ENCODE peak calls at places on chromosomes 7 and 10, in eight cellular contexts. N, F, G, Y, S, W, Z and U are unnamed samples.

GRCh38 chr10:80447618-80448190 is 6.4 kb upstream of the TSPAN14 start:
- DNase-seq in N (no peak), F (no peak), G (no peak), Y (no peak), S (no peak), W (no peak), Z (no peak), U (no peak)

GRCh38 chr10:103449208-103450144 is 2.7 kb downstream of the CALHM2 start:
- DNase-seq in N (no peak), F (no peak), G (no peak), Y (no peak), S (no peak), W (no peak), Z (no peak), U (no peak)

GRCh38 chr10:71053169-71053895 is 159.0 kb upstream of the UNC5B start:
- DNase-seq in N (no peak), F (no peak), G (no peak), Y (no peak), S (peak; percentile 3), W (no peak), Z (no peak), U (no peak)

GRCh38 chr7:24715661-24716479 is 41.4 kb downstream of the GSDME start:
- DNase-seq in N (no peak), F (peak; percentile 2), G (no peak), Y (peak; percentile 66), S (peak; percentile 24), W (no peak), Z (no peak), U (peak; percentile 47)

GRCh38 chr7:117645456-117646181 is 165.8 kb downstream of the CFTR start:
- DNase-seq in N (no peak), F (no peak), G (no peak), Y (peak; percentile 91), S (no peak), W (no peak), Z (no peak), U (no peak)

GRCh38 chr10:4359003-4359402 is 467.0 kb upstream of the AKR1E2 start:
- DNase-seq in N (no peak), F (no peak), G (no peak), Y (no peak), S (no peak), W (no peak), Z (no peak), U (no peak)

GRCh38 chr10:22712246-22712958 is 2.0 kb downstream of the PIP4K2A start:
- DNase-seq in N (no peak), F (no peak), G (no peak), Y (peak; percentile 41), S (peak; percentile 76), W (no peak), Z (no peak), U (no peak)

GRCh38 chr7:140581411-140581810 is 59.2 kb downstream of the DENND2A start:
- DNase-seq in N (no peak), F (no peak), G (no peak), Y (no peak), S (no peak), W (no peak), Z (no peak), U (no peak)

GRCh38 chr10:110404374-110404773 is 93.3 kb upstream of the DUSP5 start:
- DNase-seq in N (no peak), F (no peak), G (no peak), Y (no peak), S (peak; percentile 23), W (no peak), Z (no peak), U (no peak)

GRCh38 chr7:106058925-106059324 is 53.2 kb downstream of the SYPL1 start:
- DNase-seq in N (no peak), F (no peak), G (no peak), Y (no peak), S (no peak), W (no peak), Z (no peak), U (no peak)

GRCh38 chr7:76514926-76515325 is 4.6 kb downstream of the UPK3B start:
- DNase-seq in N (no peak), F (no peak), G (no peak), Y (no peak), S (no peak), W (peak; percentile 68), Z (peak; percentile 40), U (peak; percentile 4)

GRCh38 chr7:137462074-137462715 is 118.7 kb upstream of the PTN start:
- DNase-seq in N (no peak), F (no peak), G (no peak), Y (peak; percentile 63), S (no peak), W (no peak), Z (no peak), U (no peak)

GRCh38 chr10:103890194-103890658 is 27.8 kb downstream of the STN1 start:
- DNase-seq in N (no peak), F (no peak), G (no peak), Y (peak; percentile 8), S (no peak), W (no peak), Z (no peak), U (no peak)

DNA sequence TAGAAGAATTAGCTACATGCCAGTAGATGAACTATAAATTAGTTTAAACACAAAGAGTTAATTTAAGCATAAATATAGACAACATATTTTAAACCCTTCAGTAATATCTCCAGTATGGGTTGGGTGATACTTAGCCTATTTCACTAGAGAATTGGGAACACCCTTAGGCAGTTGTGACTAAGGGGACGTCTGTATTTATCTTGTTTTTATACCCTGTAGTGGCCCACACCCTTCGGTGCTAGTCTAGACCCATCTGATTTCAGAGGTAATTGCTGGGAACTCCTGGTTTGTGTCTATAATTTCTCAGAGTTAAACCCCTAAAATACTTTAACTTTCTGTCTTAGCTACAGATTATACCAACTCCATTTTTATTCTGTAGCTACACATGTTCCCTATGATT is 11.5 kb upstream of the STEAP4 start:
- DNase-seq in N (no peak), F (no peak), G (no peak), Y (no peak), S (no peak), W (no peak), Z (no peak), U (no peak)
- TF ChIP-seq POLR2A in N (no peak), F (no peak), G (no peak), Y (no peak), S (no peak), W (no peak), Z (no peak), U (no peak)

GRCh38 chr10:117603081-117603480 is 60.5 kb downstream of the EMX2 start:
- DNase-seq in N (no peak), F (no peak), G (no peak), Y (no peak), S (no peak), W (no peak), Z (no peak), U (no peak)

GRCh38 chr10:117609095-117609821 is 66.7 kb downstream of the EMX2 start:
- DNase-seq in N (peak; percentile 24), F (peak; percentile 21), G (peak; percentile 66), Y (peak; percentile 2), S (no peak), W (no peak), Z (no peak), U (peak; percentile 29)

GRCh38 chr10:117601716-117602115 is 59.2 kb downstream of the EMX2 start:
- DNase-seq in N (no peak), F (no peak), G (no peak), Y (no peak), S (no peak), W (no peak), Z (no peak), U (no peak)

GRCh38 chr10:117603726-117604125 is 61.2 kb downstream of the EMX2 start:
- DNase-seq in N (no peak), F (no peak), G (no peak), Y (no peak), S (no peak), W (no peak), Z (no peak), U (no peak)
- TF ChIP-seq POLR2A in N (no peak), F (no peak), G (no peak), Y (no peak), S (no peak), W (no peak), Z (no peak), U (no peak)

DNA sequence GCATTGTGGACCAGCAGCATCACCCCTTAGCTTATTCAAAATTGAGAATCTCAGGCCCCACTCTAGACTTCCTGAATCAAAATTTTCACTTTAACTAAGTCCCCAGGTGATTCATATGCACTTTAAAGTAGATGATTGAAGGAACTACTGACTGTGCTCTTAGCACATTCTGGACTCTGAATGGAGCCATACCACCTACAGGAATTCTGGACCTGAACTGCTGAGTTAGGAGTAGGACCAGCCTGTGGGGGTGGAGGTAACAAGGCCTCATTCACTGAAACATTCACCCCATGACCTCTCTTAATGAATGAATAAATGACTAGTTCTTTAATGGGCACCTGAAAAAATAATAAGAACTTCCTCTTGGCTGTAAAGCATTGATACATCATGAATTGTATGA is 7.3 kb downstream of the PDK4 start:
- DNase-seq in N (no peak), F (no peak), G (no peak), Y (no peak), S (no peak), W (no peak), Z (no peak), U (no peak)
- TF ChIP-seq POLR2A in N (peak; percentile 23), F (no peak), G (no peak), Y (no peak), S (no peak), W (no peak), Z (peak; percentile 21), U (no peak)

GRCh38 chr7:64890761-64891666 is 12.1 kb upstream of the ZNF273 start:
- DNase-seq in N (no peak), F (peak; percentile 60), G (no peak), Y (no peak), S (peak; percentile 67), W (peak; percentile 45), Z (peak; percentile 21), U (peak; percentile 41)

GRCh38 chr7:64889686-64890162 is 13.3 kb upstream of the ZNF273 start:
- DNase-seq in N (no peak), F (no peak), G (no peak), Y (no peak), S (peak; percentile 72), W (no peak), Z (no peak), U (no peak)

GRCh38 chr7:64887756-64888508 is 15.1 kb upstream of the ZNF273 start:
- DNase-seq in N (no peak), F (no peak), G (no peak), Y (no peak), S (peak; percentile 88), W (no peak), Z (no peak), U (no peak)

GRCh38 chr7:64888561-64888900 is 14.5 kb upstream of the ZNF273 start:
- DNase-seq in N (no peak), F (no peak), G (no peak), Y (no peak), S (peak; percentile 77), W (no peak), Z (no peak), U (no peak)

DNA sequence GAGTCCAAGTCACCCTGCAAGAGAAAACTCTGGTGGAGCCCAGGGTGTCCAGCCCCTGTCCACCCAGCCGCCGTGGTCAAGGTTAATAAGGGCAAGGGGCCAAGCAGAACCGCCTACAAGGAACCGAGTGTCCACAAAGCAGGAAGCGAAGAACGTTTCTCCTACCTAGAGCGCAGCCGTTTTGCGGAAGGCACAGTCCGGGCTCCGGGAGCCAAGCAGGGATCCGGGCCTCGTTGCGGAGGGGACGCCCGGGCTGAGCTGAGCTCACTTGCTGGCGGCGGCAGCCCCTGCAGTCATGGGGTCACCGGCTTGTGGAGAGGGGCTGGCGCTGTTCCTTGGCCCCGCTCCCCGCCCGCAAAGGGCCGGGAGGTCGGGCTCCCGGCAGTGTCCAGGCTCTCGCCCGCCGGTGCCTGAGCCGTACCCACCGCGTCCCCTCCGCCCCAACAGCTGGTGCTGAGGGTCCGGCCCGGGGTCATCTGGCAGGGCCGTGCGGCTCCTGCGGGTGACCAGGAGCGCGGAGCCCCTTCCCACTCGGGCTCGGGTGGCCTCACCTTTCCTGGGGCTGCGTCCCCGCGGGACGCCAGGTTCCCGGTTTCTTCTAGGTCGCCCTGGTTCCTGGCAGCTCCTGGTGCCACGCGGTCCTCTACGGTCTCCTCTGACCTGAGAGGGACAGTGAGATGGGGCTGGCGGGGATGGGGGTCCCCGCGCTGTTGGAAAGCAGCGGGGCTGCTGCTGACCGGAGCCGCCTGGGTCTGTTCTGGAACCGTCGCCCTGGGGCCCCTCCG is 14.0 kb upstream of the ZNF273 start:
- DNase-seq in N (peak; percentile 17), F (peak; percentile 12), G (no peak), Y (no peak), S (peak; percentile 77), W (no peak), Z (peak; percentile 35), U (no peak)
- TF ChIP-seq POLR2A in N (no peak), F (no peak), G (no peak), Y (no peak), S (no peak), W (no peak), Z (no peak), U (no peak)